ENCODE peak calls at places on chromosomes 16 and 17, in five cellular contexts. M, G, N, O and T are unnamed samples.

GRCh38 chr16:20042848-20043247 is 30.8 kb downstream of the GPR139 start:
- DNase-seq in G (no peak), O (no peak), M (peak; percentile 71), N (no peak), T (no peak)

GRCh38 chr17:58515286-58515685 is 848 bp upstream of the MTMR4 start:
- DNase-seq in G (no peak), O (no peak), M (no peak), N (no peak), T (no peak)

GRCh38 chr17:83064021-83064731 is 15.2 kb upstream of the METRNL start:
- DNase-seq in M (no peak), O (no peak), G (peak; percentile 10), N (no peak), T (no peak)

GRCh38 chr16:69904495-69905170 is 46.5 kb upstream of the CLEC18A start:
- DNase-seq in M (no peak), N (no peak), O (no peak), G (no peak), T (no peak)

GRCh38 chr16:85717393-85718152 is 28.8 kb upstream of the GINS2 start:
- DNase-seq in M (peak; percentile 49), O (peak; percentile 90), G (peak; percentile 24), N (peak; percentile 76), T (no peak)

GRCh38 chr16:14629612-14629918 is 495 bp downstream of the PARN start:
- DNase-seq in G (no peak), O (no peak), N (peak; percentile 24), M (no peak), T (no peak)

GRCh38 chr16:88331989-88332920 is 50.5 kb upstream of the ZNF469 start:
- DNase-seq in G (peak; percentile 35), N (peak; percentile 97), M (peak; percentile 98), O (no peak), T (peak; percentile 79)

GRCh38 chr16:83963277-83964119 is 4.5 kb upstream of the NECAB2 start:
- DNase-seq in N (no peak), M (no peak), O (no peak), G (no peak), T (no peak)

GRCh38 chr16:81319221-81319912 is 4.6 kb downstream of the GAN start:
- DNase-seq in M (peak; percentile 47), O (no peak), G (no peak), N (peak; percentile 55), T (no peak)

GRCh38 chr16:85137323-85138072 is 25.2 kb upstream of the CIBAR2 start:
- DNase-seq in O (peak; percentile 25), N (peak; percentile 89), G (peak; percentile 90), M (peak; percentile 65), T (peak; percentile 79)

GRCh38 chr17:7004398-7005253 is 7.8 kb upstream of the RNASEK start:
- DNase-seq in O (peak; percentile 78), N (no peak), M (peak; percentile 54), G (no peak), T (no peak)

GRCh38 chr16:84616515-84616914 is 1.4 kb downstream of the COTL1 start:
- DNase-seq in M (no peak), G (no peak), O (no peak), N (no peak), T (no peak)

GRCh38 chr16:84005391-84005790 is 37.2 kb downstream of the SLC38A8 start:
- DNase-seq in N (no peak), O (no peak), G (no peak), M (no peak), T (no peak)

GRCh38 chr17:78276499-78276898 is 45.1 kb downstream of the TMEM235 start:
- DNase-seq in N (no peak), M (no peak), G (no peak), O (no peak), T (no peak)

GRCh38 chr16:67023689-67024088 is 5.3 kb upstream of the CBFB start:
- DNase-seq in N (no peak), G (no peak), O (no peak), M (no peak), T (no peak)

GRCh38 chr16:86330906-86331305 is 179.4 kb upstream of the FOXF1 start:
- DNase-seq in N (no peak), O (no peak), G (no peak), M (no peak), T (no peak)

GRCh38 chr16:72657164-72657563 is 390.8 kb downstream of the ZFHX3 start:
- DNase-seq in O (no peak), M (no peak), G (no peak), N (no peak), T (no peak)

GRCh38 chr17:73720187-73720834 is 76.1 kb upstream of the SDK2 start:
- DNase-seq in O (no peak), N (no peak), M (no peak), G (no peak), T (no peak)

GRCh38 chr17:46013502-46014165 is 14.6 kb downstream of the STH start:
- DNase-seq in G (no peak), O (peak; percentile 40), M (no peak), N (peak; percentile 88), T (no peak)

GRCh38 chr16:883340-883739 is 82.8 kb upstream of the GNG13 start:
- DNase-seq in M (no peak), G (no peak), O (no peak), N (no peak), T (no peak)

GRCh38 chr16:143456-143855 is 5.0 kb upstream of the NPRL3 start:
- DNase-seq in O (no peak), N (peak; percentile 45), G (no peak), M (no peak), T (no peak)

GRCh38 chr17:362721-363120 is 10.1 kb upstream of the RPH3AL start:
- DNase-seq in O (no peak), G (no peak), M (no peak), N (no peak), T (no peak)

GRCh38 chr17:59830007-59830630 is 62.6 kb downstream of the TUBD1 start:
- DNase-seq in O (no peak), M (peak; percentile 86), G (no peak), N (no peak), T (no peak)

GRCh38 chr17:12665263-12666210 is at the start of gene MYOCD:
- DNase-seq in O (peak; percentile 97), N (peak; percentile 79), M (peak; percentile 62), G (no peak), T (no peak)

GRCh38 chr17:40554646-40555295 is 10.5 kb downstream of the CCR7 start:
- DNase-seq in O (no peak), N (no peak), G (no peak), M (no peak), T (no peak)

GRCh38 chr17:75168998-75169397 is 13.8 kb downstream of the SUMO2 start:
- DNase-seq in O (no peak), N (no peak), M (no peak), G (no peak), T (no peak)

GRCh38 chr16:67723151-67723915 is 4.2 kb upstream of the GFOD2 start:
- DNase-seq in N (no peak), G (no peak), M (peak; percentile 51), O (no peak), T (no peak)

GRCh38 chr16:49924078-49924477 is 68.2 kb upstream of the ZNF423 start:
- DNase-seq in M (peak; percentile 26), N (peak; percentile 39), G (no peak), O (no peak), T (no peak)

GRCh38 chr16:82651921-82652601 is 25.3 kb downstream of the CDH13 start:
- DNase-seq in O (no peak), G (no peak), N (no peak), M (peak; percentile 38), T (no peak)

GRCh38 chr17:15920758-15921239 is 24.1 kb upstream of the ADORA2B start:
- DNase-seq in O (no peak), M (peak; percentile 96), N (no peak), G (no peak), T (peak; percentile 91)

GRCh38 chr16:34801875-34802274 is 1342.5 kb downstream of the TP53TG3F start:
- DNase-seq in N (no peak), O (no peak), M (no peak), G (no peak), T (no peak)

GRCh38 chr17:40463122-40463550 is 19.9 kb downstream of the IGFBP4 start:
- DNase-seq in O (peak; percentile 44), N (no peak), M (no peak), G (no peak), T (no peak)

GRCh38 chr17:7435676-7436555 is 681 bp downstream of the TMEM102 start:
- DNase-seq in N (no peak), O (peak; percentile 63), M (peak; percentile 70), G (no peak), T (no peak)

GRCh38 chr17:78715000-78715771 is 66.9 kb downstream of the CYTH1 start:
- DNase-seq in O (no peak), N (no peak), G (no peak), M (no peak), T (no peak)

GRCh38 chr17:50466371-50467113 is 2.1 kb downstream of the CHAD start:
- DNase-seq in G (no peak), O (no peak), N (no peak), M (no peak), T (no peak)

GRCh38 chr16:9153502-9153864 is 62.0 kb downstream of the HAPSTR1 start:
- DNase-seq in N (no peak), G (no peak), O (no peak), M (no peak), T (no peak)

GRCh38 chr16:85752511-85753420 is 1.9 kb upstream of the C16orf74 start:
- DNase-seq in G (no peak), M (peak; percentile 56), O (peak; percentile 78), N (peak; percentile 83), T (no peak)

GRCh38 chr17:77254961-77255741 is 114.4 kb downstream of the SEC14L1 start:
- DNase-seq in N (peak; percentile 97), G (no peak), M (peak; percentile 91), O (peak; percentile 25), T (peak; percentile 57)

GRCh38 chr17:61284746-61285145 is 114.9 kb upstream of the TBX2 start:
- DNase-seq in M (no peak), G (no peak), O (no peak), N (no peak), T (no peak)